ENCODE peak calls at places on chromosomes 7 and 10, in nine cellular contexts. K, O, X, Q, D, P, L, R and U are unnamed samples.
A peak's percentile ranks its signal among the peaks of the same experiment; 100 is the strongest.

GRCh38 chr10:71595649-71596048 is 123.9 kb downstream of the C10orf105 start:
- DNase-seq in L (no peak), X (no peak), D (no peak), Q (no peak), P (no peak), R (peak; percentile 55), K (no peak), O (no peak), U (no peak)

GRCh38 chr7:16998481-16999051 is 116.8 kb upstream of the AGR3 start:
- DNase-seq in R (no peak), K (no peak), D (no peak), Q (no peak), P (no peak), L (no peak), O (no peak), X (no peak), U (no peak)

GRCh38 chr7:140676303-140676702 is 3.6 kb downstream of the ADCK2 start:
- DNase-seq in K (no peak), L (no peak), R (no peak), D (no peak), P (no peak), X (no peak), Q (no peak), O (no peak), U (no peak)

GRCh38 chr10:103849212-103849877 is 6.0 kb downstream of the SH3PXD2A start:
- DNase-seq in L (no peak), D (no peak), Q (no peak), X (no peak), R (no peak), O (no peak), P (no peak), K (no peak), U (no peak)

GRCh38 chr10:17747883-17748550 is 4.0 kb upstream of the TMEM236 start:
- DNase-seq in L (peak; percentile 51), D (no peak), P (no peak), Q (no peak), R (no peak), K (no peak), O (no peak), X (no peak), U (no peak)

GRCh38 chr10:21172774-21173432 is 275.8 kb upstream of the NEBL start:
- DNase-seq in R (peak; percentile 72), O (peak; percentile 54), K (peak; percentile 22), Q (peak; percentile 33), X (no peak), D (no peak), L (peak; percentile 46), P (no peak), U (peak; percentile 27)

GRCh38 chr10:93494494-93494893 is 1.9 kb upstream of the CEP55 start:
- DNase-seq in O (no peak), L (no peak), K (no peak), Q (no peak), R (no peak), P (no peak), D (no peak), X (no peak), U (no peak)

GRCh38 chr7:16644987-16645592 is 464 bp downstream of the ANKMY2 start:
- DNase-seq in Q (peak; percentile 43), K (peak; percentile 14), R (peak; percentile 75), X (no peak), P (no peak), L (peak; percentile 32), D (no peak), O (no peak), U (no peak)

GRCh38 chr7:90958669-90959068 is 305.6 kb upstream of the FZD1 start:
- DNase-seq in L (peak; percentile 92), P (no peak), X (no peak), D (no peak), R (no peak), K (no peak), Q (no peak), O (no peak), U (no peak)

GRCh38 chr10:23702977-23703414 is 264.1 kb downstream of the OTUD1 start:
- DNase-seq in L (peak; percentile 70), Q (peak; percentile 40), K (peak; percentile 61), D (no peak), R (peak; percentile 73), O (peak; percentile 15), P (no peak), X (peak; percentile 7), U (peak; percentile 31)

GRCh38 chr10:3852147-3852904 is 67.3 kb upstream of the KLF6 start:
- DNase-seq in X (no peak), L (peak; percentile 99), K (no peak), D (no peak), P (peak; percentile 29), R (peak; percentile 85), Q (peak; percentile 69), O (no peak), U (no peak)

GRCh38 chr10:123769647-123770046 is 103.5 kb downstream of the GPR26 start:
- DNase-seq in Q (no peak), L (no peak), D (no peak), R (no peak), P (no peak), X (no peak), K (no peak), O (no peak), U (no peak)

GRCh38 chr7:149261321-149261828 is 621 bp upstream of the ZNF783 start:
- DNase-seq in K (no peak), D (no peak), P (no peak), R (no peak), X (no peak), L (peak; percentile 63), O (peak; percentile 51), Q (no peak), U (no peak)

GRCh38 chr10:72261323-72262018 is 12.3 kb upstream of the DDIT4 start:
- DNase-seq in K (no peak), Q (no peak), D (no peak), X (no peak), R (no peak), P (no peak), L (no peak), O (no peak), U (peak; percentile 80)

GRCh38 chr7:18667466-18667865 is 171.9 kb downstream of the HDAC9 start:
- DNase-seq in L (peak; percentile 80), D (no peak), Q (no peak), P (no peak), K (no peak), R (no peak), O (no peak), X (no peak), U (no peak)